ENCODE peak calls at places on chromosomes 4 and X, in four cellular contexts. J is RWPE1, H is H9, Z is IMR-90. G is an unnamed sample.
A peak's percentile ranks its signal among the peaks of the same experiment; 100 is the strongest.

GRCh38 chr4:187827631-187828030 is 167.9 kb upstream of the ZFP42 start:
- DNase-seq in J (no peak), H (no peak), Z (peak; percentile 79), G (no peak)

GRCh38 chr4:83356899-83357661 is 22.4 kb upstream of the HPSE start:
- DNase-seq in H (no peak), Z (peak; percentile 91), J (peak; percentile 66), G (no peak)

GRCh38 chr4:127048371-127049085 is 584.2 kb upstream of the INTU start:
- DNase-seq in Z (peak; percentile 34), H (no peak), J (no peak), G (no peak)

GRCh38 chrX:103211012-103211715 is 3.7 kb upstream of the BEX4 start:
- DNase-seq in J (peak; percentile 15), Z (peak; percentile 34), H (peak; percentile 65), G (no peak)

GRCh38 chrX:10477525-10477924 is 142.9 kb downstream of the MID1 start:
- DNase-seq in H (no peak), J (no peak), Z (no peak), G (no peak)

GRCh38 chr4:47334597-47335185 is 128.8 kb downstream of the COMMD8 start:
- DNase-seq in Z (peak; percentile 71), J (peak; percentile 32), H (no peak), G (no peak)

GRCh38 chr4:98565646-98566403 is 92.6 kb downstream of the TSPAN5 start:
- DNase-seq in J (no peak), H (no peak), Z (no peak), G (no peak)

GRCh38 chrX:63361494-63361893 is 10.4 kb upstream of the SPIN4 start:
- DNase-seq in H (no peak), Z (no peak), J (no peak), G (no peak)

GRCh38 chr4:39648827-39649558 is 10.3 kb upstream of the SMIM14 start:
- DNase-seq in J (no peak), H (peak; percentile 29), Z (no peak), G (no peak)

GRCh38 chr4:55545133-55545532 is 1.6 kb downstream of the CLOCK start:
- DNase-seq in H (no peak), J (no peak), Z (peak; percentile 28), G (no peak)

GRCh38 chr4:105191621-105192210 is 45.0 kb downstream of the TET2 start:
- DNase-seq in Z (peak; percentile 72), J (no peak), H (no peak), G (no peak)

DNA sequence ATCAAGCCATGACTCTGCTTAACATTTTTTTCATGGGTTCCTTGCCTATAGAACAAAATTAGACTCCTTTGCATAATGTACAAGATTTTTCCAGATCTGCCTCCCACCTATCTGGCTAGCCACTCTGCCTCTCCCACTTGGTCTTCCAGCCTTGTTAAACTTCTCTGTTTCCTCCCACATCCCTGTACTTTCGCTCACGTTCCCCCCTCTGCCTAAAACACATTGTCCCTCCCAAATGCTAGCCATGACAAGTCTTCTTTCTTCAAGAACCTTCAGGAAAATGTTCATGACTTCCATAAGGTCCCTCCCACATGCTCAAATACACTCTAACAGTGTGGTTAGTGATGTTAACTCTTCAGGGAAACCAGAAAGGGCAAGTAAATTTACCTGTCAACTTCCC is 214.6 kb downstream of the ADGRA3 start:
- DNase-seq in H (no peak), Z (no peak), J (no peak), G (no peak)
- H3K27ac ChIP-seq in H (no peak overlapping the region), Z (no peak overlapping the region), J (no peak overlapping the region), G (no peak overlapping the region)

DNA sequence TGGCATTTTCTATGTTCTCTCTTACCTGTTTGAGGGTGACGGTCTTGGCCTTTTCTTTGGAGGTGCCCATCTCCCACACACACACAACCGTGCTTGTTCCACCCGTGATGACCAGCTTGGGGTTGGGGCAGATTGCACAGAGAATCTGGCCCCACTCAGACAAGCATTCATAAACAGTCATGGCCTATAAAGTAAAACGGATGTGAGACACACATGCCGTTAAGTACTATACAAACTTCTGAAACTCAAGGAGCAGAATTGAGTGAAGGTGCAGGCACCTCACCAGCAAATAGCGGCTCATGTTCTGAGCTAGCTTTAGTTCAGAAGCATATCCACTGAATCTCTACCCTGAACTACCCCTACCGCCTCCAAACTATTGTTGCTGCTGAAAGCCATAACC is 107.6 kb downstream of the CDS1 start:
- DNase-seq in J (no peak), Z (peak; percentile 3), H (no peak), G (no peak)
- H3K27ac ChIP-seq in J (peak overlapping the region; percentile 84), Z (peak overlapping the region; percentile 1), H (no peak overlapping the region), G (no peak overlapping the region)

DNA sequence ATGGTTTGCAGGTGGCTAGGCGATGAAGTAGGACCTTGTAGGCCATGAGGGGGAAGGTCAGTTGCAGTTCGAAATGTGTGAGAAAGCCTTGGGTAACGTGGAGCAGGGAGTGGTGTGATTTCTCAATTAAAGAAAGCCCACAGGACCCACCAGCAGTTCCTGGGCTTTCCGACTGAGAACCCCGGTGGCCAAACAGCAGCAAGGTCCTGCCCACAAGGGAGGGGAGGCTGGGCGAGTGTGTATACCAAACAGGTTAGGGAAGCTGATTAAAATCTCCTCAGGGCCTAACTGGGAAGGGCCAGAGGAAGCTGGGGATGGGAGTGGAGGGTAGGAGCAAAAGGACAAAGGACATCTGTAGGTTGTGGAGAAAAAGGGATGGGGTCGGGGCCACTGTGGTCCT is 2.4 kb downstream of the ATP6AP1 start:
- DNase-seq in Z (no peak), J (no peak), H (no peak), G (no peak)
- H3K27ac ChIP-seq in Z (no peak overlapping the region), J (peak overlapping the region; percentile 22), H (no peak overlapping the region), G (no peak overlapping the region)

DNA sequence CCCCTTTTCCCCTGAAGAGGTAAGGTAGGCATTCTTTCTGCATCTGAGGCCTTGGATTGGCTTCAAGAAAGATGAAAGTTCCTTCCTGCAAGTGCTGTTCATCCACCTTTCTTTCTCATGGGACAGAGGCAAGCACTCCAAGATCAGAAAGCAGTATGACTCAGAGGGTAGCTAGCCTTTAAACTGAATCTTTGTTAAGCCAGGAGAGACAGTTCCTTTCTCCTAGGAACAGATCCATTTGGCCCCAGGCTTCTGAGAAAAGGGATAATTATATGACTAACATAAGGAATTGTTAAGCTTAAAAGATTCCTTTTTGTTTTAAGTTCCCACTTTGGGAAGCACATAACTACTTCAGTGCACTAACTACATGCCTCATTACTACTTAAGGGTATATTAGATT is 192.0 kb downstream of the PPP3CA start:
- DNase-seq in Z (peak; percentile 75), H (no peak), J (peak; percentile 86), G (no peak)
- H3K27ac ChIP-seq in Z (no peak overlapping the region), H (no peak overlapping the region), J (no peak overlapping the region), G (no peak overlapping the region)

GRCh38 chr4:148443550-148444295 is 1.5 kb upstream of the NR3C2 start:
- DNase-seq in Z (no peak), J (no peak), H (no peak), G (peak; percentile 41)

GRCh38 chr4:148441624-148441985 is 609 bp downstream of the NR3C2 start:
- DNase-seq in Z (no peak), H (no peak), J (no peak), G (no peak)

GRCh38 chr4:148444296-148445070 is 2.3 kb upstream of the NR3C2 start:
- DNase-seq in Z (no peak), H (peak; percentile 46), J (no peak), G (peak; percentile 76)

GRCh38 chr4:148442830-148443549 is 776 bp upstream of the NR3C2 start:
- DNase-seq in H (no peak), Z (no peak), J (no peak), G (no peak)

GRCh38 chr4:148441986-148442829 is at the start of gene NR3C2:
- DNase-seq in H (peak; percentile 99), J (peak; percentile 100), Z (peak; percentile 96), G (peak; percentile 100)
- H3K27ac ChIP-seq in H (no peak within 1 kb of the TSS), J (no peak within 1 kb of the TSS), Z (no peak within 1 kb of the TSS), G (peak within 1 kb of the TSS; percentile 95)